ENCODE peak calls at places on chromosomes 5 and 9, in six cellular contexts. One of them, this sample, is unnamed.

GRCh38 chr5:23507278-23507685 is at the start of gene PRDM9:
- DNase-seq in foreskin fibroblast: peak
- DNase-seq in BJ: no peak
- DNase-seq in AG10803: no peak
- DNase-seq in GM23338: peak
- DNase-seq in lower leg skin: no peak
- DNase-seq in this sample: peak

GRCh38 chr5:72106922-72107873 is at the start of gene MAP1B:
- DNase-seq in lower leg skin: peak
- DNase-seq in AG10803: peak
- DNase-seq in GM23338: peak
- DNase-seq in foreskin fibroblast: peak
- DNase-seq in BJ: no peak
- DNase-seq in this sample: peak

GRCh38 chr5:14402424-14402823 is 179.2 kb upstream of the OTULINL start:
- DNase-seq in GM23338: no peak
- DNase-seq in lower leg skin: no peak
- DNase-seq in foreskin fibroblast: no peak
- DNase-seq in BJ: no peak
- DNase-seq in AG10803: no peak
- DNase-seq in this sample: no peak

GRCh38 chr9:98356326-98356725 is 100.9 kb upstream of the TBC1D2 start:
- DNase-seq in foreskin fibroblast: no peak
- DNase-seq in BJ: no peak
- DNase-seq in GM23338: no peak
- DNase-seq in lower leg skin: no peak
- DNase-seq in AG10803: no peak
- DNase-seq in this sample: no peak

GRCh38 chr5:147479431-147479830 is 30.4 kb downstream of the DPYSL3 start:
- DNase-seq in GM23338: no peak
- DNase-seq in foreskin fibroblast: peak
- DNase-seq in BJ: no peak
- DNase-seq in lower leg skin: no peak
- DNase-seq in AG10803: peak
- DNase-seq in this sample: no peak

GRCh38 chr9:98708933-98709911 is at the start of gene GABBR2:
- DNase-seq in BJ: no peak
- DNase-seq in foreskin fibroblast: peak
- DNase-seq in AG10803: peak
- DNase-seq in GM23338: peak
- DNase-seq in lower leg skin: no peak
- DNase-seq in this sample: no peak

GRCh38 chr5:141039517-141039916 is 11.7 kb upstream of the PCDHB1 start:
- DNase-seq in lower leg skin: no peak
- DNase-seq in foreskin fibroblast: no peak
- DNase-seq in AG10803: no peak
- DNase-seq in GM23338: peak
- DNase-seq in BJ: no peak
- DNase-seq in this sample: no peak

GRCh38 chr9:73037613-73038012 is 84.8 kb upstream of the ALDH1A1 start:
- DNase-seq in foreskin fibroblast: peak
- DNase-seq in BJ: no peak
- DNase-seq in lower leg skin: no peak
- DNase-seq in GM23338: no peak
- DNase-seq in AG10803: peak
- DNase-seq in this sample: no peak

GRCh38 chr5:150155258-150156032 is at the start of gene PDGFRB:
- DNase-seq in AG10803: peak
- DNase-seq in GM23338: peak
- DNase-seq in lower leg skin: peak
- DNase-seq in BJ: peak
- DNase-seq in foreskin fibroblast: peak
- DNase-seq in this sample: peak

GRCh38 chr5:149605998-149606721 is 24.9 kb downstream of the ARHGEF37 start:
- DNase-seq in lower leg skin: peak
- DNase-seq in GM23338: no peak
- DNase-seq in AG10803: peak
- DNase-seq in BJ: peak
- DNase-seq in foreskin fibroblast: peak
- DNase-seq in this sample: peak

GRCh38 chr9:128409998-128410397 is 10.7 kb upstream of the CERCAM start:
- DNase-seq in AG10803: peak
- DNase-seq in GM23338: peak
- DNase-seq in BJ: no peak
- DNase-seq in lower leg skin: no peak
- DNase-seq in foreskin fibroblast: peak
- DNase-seq in this sample: peak

GRCh38 chr9:96719538-96720315 is 58.2 kb downstream of the ZNF510 start:
- DNase-seq in AG10803: no peak
- DNase-seq in lower leg skin: no peak
- DNase-seq in foreskin fibroblast: peak
- DNase-seq in GM23338: peak
- DNase-seq in BJ: no peak
- DNase-seq in this sample: no peak

GRCh38 chr5:130227699-130228098 is 323.4 kb downstream of the CHSY3 start:
- DNase-seq in lower leg skin: no peak
- DNase-seq in BJ: no peak
- DNase-seq in GM23338: peak
- DNase-seq in AG10803: no peak
- DNase-seq in foreskin fibroblast: no peak
- DNase-seq in this sample: peak

GRCh38 chr5:170420809-170421412 is 31.7 kb upstream of the KCNMB1 start:
- DNase-seq in foreskin fibroblast: peak
- DNase-seq in GM23338: peak
- DNase-seq in AG10803: peak
- DNase-seq in BJ: no peak
- DNase-seq in lower leg skin: peak
- DNase-seq in this sample: peak

GRCh38 chr5:91077623-91078022 is 305.5 kb downstream of the ARRDC3 start:
- DNase-seq in AG10803: no peak
- DNase-seq in lower leg skin: no peak
- DNase-seq in BJ: no peak
- DNase-seq in foreskin fibroblast: no peak
- DNase-seq in GM23338: no peak
- DNase-seq in this sample: no peak

GRCh38 chr9:131222460-131222859 is 53.9 kb downstream of the FAM78A start:
- DNase-seq in foreskin fibroblast: no peak
- DNase-seq in GM23338: no peak
- DNase-seq in lower leg skin: no peak
- DNase-seq in BJ: no peak
- DNase-seq in AG10803: no peak
- DNase-seq in this sample: no peak

GRCh38 chr9:109411818-109412352 is 86.2 kb downstream of the PTPN3 start:
- DNase-seq in foreskin fibroblast: peak
- DNase-seq in AG10803: peak
- DNase-seq in BJ: peak
- DNase-seq in lower leg skin: no peak
- DNase-seq in GM23338: peak
- DNase-seq in this sample: peak

GRCh38 chr5:78542321-78542840 is 106.2 kb downstream of the LHFPL2 start:
- DNase-seq in lower leg skin: no peak
- DNase-seq in foreskin fibroblast: no peak
- DNase-seq in AG10803: no peak
- DNase-seq in BJ: no peak
- DNase-seq in GM23338: no peak
- DNase-seq in this sample: no peak

GRCh38 chr9:78238061-78239038 is 2.5 kb downstream of the CEP78 start:
- DNase-seq in lower leg skin: no peak
- DNase-seq in BJ: no peak
- DNase-seq in foreskin fibroblast: no peak
- DNase-seq in GM23338: no peak
- DNase-seq in AG10803: no peak
- DNase-seq in this sample: no peak

GRCh38 chr5:34658023-34658422 is 1.9 kb downstream of the RAI14 start:
- DNase-seq in BJ: no peak
- DNase-seq in GM23338: peak
- DNase-seq in foreskin fibroblast: peak
- DNase-seq in AG10803: peak
- DNase-seq in lower leg skin: no peak
- DNase-seq in this sample: peak

GRCh38 chr9:130662927-130663257 is 1.5 kb upstream of the PRDM12 start:
- DNase-seq in AG10803: no peak
- DNase-seq in lower leg skin: no peak
- DNase-seq in BJ: no peak
- DNase-seq in GM23338: peak
- DNase-seq in foreskin fibroblast: no peak
- DNase-seq in this sample: no peak

GRCh38 chr9:135888126-135888765 is 19.1 kb downstream of the CAMSAP1 start:
- DNase-seq in BJ: no peak
- DNase-seq in GM23338: no peak
- DNase-seq in lower leg skin: no peak
- DNase-seq in foreskin fibroblast: no peak
- DNase-seq in AG10803: no peak
- DNase-seq in this sample: no peak

GRCh38 chr5:179869641-179870402 is 11.2 kb upstream of the MRNIP start:
- DNase-seq in foreskin fibroblast: no peak
- DNase-seq in lower leg skin: no peak
- DNase-seq in AG10803: no peak
- DNase-seq in GM23338: peak
- DNase-seq in BJ: no peak
- DNase-seq in this sample: no peak
- TF ChIP-seq CTCF in foreskin fibroblast: no peak
- TF ChIP-seq CTCF in lower leg skin: no peak
- TF ChIP-seq CTCF in AG10803: no peak
- TF ChIP-seq CTCF in GM23338: peak
- TF ChIP-seq CTCF in BJ: no peak
- TF ChIP-seq CTCF in this sample: no peak

GRCh38 chr5:116613445-116613844 is 38.8 kb upstream of the SEMA6A start:
- DNase-seq in GM23338: no peak
- DNase-seq in lower leg skin: no peak
- DNase-seq in BJ: no peak
- DNase-seq in AG10803: no peak
- DNase-seq in foreskin fibroblast: no peak
- DNase-seq in this sample: no peak
- H3K4me3 ChIP-seq in GM23338: no peak
- H3K4me3 ChIP-seq in lower leg skin: no peak
- H3K4me3 ChIP-seq in BJ: no peak
- H3K4me3 ChIP-seq in AG10803: no peak
- H3K4me3 ChIP-seq in foreskin fibroblast: no peak
- H3K4me3 ChIP-seq in this sample: no peak

DNA sequence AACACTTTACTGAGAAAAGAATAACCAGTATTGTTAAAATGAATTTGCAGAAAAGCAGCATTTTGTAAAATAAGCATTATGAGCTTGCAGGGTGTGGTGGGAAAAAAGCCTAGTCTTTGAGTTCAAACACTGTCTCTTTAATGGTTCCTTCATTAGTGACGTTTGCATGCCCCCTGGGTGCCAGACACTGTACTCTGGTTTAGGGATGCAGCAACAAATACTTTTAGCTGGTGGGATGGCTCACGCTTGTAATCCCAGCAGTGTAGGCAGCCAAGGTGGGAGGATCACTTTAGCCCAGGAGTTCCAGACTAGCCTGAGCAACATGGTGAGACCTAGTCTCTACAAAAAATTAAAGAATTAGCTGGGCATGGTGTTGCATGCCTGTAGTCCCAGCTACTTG is 62.3 kb downstream of the MAST4 start:
- DNase-seq in AG10803: no peak
- DNase-seq in foreskin fibroblast: no peak
- DNase-seq in GM23338: no peak
- DNase-seq in lower leg skin: no peak
- DNase-seq in BJ: no peak
- DNase-seq in this sample: no peak
- TF ChIP-seq CTCF in AG10803: no peak
- TF ChIP-seq CTCF in foreskin fibroblast: no peak
- TF ChIP-seq CTCF in GM23338: peak
- TF ChIP-seq CTCF in lower leg skin: no peak
- TF ChIP-seq CTCF in BJ: no peak
- TF ChIP-seq CTCF in this sample: no peak

DNA sequence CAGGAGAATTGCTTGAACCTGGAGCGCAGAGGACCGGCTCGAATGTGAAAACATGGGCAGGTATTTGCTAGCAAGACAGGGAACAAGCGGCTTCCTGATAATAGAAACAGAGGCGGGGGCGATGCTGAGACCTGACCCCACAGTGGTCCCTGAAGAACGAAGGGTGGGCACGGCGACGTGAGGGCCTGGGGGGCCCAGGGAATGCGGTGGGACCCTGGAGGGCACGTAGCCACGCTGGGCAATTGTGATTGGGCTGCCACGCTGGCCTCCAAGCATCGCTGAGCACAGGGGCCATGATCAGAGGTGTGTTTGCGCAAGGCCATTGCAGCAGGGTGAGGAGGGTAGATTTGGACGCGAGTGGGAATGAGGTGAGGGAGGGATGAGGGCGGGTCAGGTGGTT is 30.7 kb downstream of the MED10 start:
- DNase-seq in lower leg skin: no peak
- DNase-seq in BJ: no peak
- DNase-seq in foreskin fibroblast: no peak
- DNase-seq in GM23338: no peak
- DNase-seq in AG10803: no peak
- DNase-seq in this sample: no peak
- H3K4me3 ChIP-seq in lower leg skin: no peak
- H3K4me3 ChIP-seq in BJ: no peak
- H3K4me3 ChIP-seq in foreskin fibroblast: no peak
- H3K4me3 ChIP-seq in GM23338: no peak
- H3K4me3 ChIP-seq in AG10803: no peak
- H3K4me3 ChIP-seq in this sample: no peak

DNA sequence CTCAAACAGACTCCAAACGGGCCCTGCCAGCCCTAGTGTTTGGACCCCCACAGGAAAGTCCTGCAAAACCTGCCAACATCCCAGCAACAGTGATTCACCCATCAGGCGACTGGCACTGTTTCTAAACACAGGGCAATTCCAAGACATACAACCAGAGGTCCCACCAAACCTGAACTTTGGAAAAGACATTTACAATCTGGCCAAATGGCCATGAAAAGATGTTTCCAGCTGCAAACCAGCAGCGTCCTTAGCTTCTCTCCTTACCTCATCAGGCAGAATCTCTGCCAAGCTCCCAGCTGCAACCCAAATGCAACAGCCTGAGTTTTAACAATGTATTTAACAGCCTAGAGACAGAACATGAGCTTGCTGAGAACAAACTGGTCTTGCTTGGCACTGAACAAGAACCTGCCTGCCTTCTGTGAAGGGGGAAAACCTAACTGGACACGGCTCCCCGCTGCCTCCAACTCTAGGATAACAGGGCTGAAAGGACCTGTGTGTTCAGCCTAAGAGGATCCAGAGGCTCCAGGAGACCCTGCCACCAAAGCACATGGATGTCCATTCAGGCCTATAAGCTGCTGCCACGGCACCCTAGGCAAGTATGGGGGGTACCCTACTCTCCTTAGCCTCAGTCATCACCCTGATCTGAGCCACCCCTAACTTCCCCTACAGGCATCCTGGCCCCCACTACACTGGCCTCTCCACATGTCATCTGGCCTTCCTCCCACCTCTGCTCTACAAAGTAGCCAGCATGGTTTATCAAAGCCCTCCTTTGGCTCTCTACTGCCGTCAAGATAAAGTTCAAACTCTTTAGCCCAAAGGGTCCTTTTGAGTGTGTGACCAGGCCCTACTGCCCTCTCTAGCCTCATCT is 5.6 kb downstream of the P4HA2 start:
- DNase-seq in AG10803: peak
- DNase-seq in BJ: peak
- DNase-seq in foreskin fibroblast: peak
- DNase-seq in GM23338: no peak
- DNase-seq in lower leg skin: no peak
- DNase-seq in this sample: peak
- TF ChIP-seq CTCF in AG10803: peak
- TF ChIP-seq CTCF in BJ: peak
- TF ChIP-seq CTCF in foreskin fibroblast: peak
- TF ChIP-seq CTCF in GM23338: no peak
- TF ChIP-seq CTCF in lower leg skin: no peak
- TF ChIP-seq CTCF in this sample: no peak

GRCh38 chr9:123073441-123073840 is 40.0 kb downstream of the GPR21 start:
- DNase-seq in GM23338: peak
- DNase-seq in BJ: no peak
- DNase-seq in AG10803: no peak
- DNase-seq in lower leg skin: no peak
- DNase-seq in foreskin fibroblast: no peak
- DNase-seq in this sample: no peak
- H3K4me3 ChIP-seq in GM23338: peak
- H3K4me3 ChIP-seq in BJ: no peak
- H3K4me3 ChIP-seq in AG10803: peak
- H3K4me3 ChIP-seq in lower leg skin: no peak
- H3K4me3 ChIP-seq in foreskin fibroblast: peak
- H3K4me3 ChIP-seq in this sample: no peak

This sample was measured in astrocyte of the spinal cord.